ENCODE peak calls at places on chromosomes 13 and 19, in five cellular contexts. W is A549, Q is GM12878, X is SK-N-SH, N is HepG2. C is an unnamed sample.
A peak's percentile ranks its signal among the peaks of the same experiment; 100 is the strongest.

GRCh38 chr19:41064974-41065569 is 23.2 kb upstream of the CYP2A13 start:
- DNase-seq in Q (no peak), W (peak; percentile 69), X (peak; percentile 10), N (no peak), C (peak; percentile 48)

GRCh38 chr13:40430234-40430633 is 236.2 kb downstream of the FOXO1 start:
- DNase-seq in X (peak; percentile 27), Q (no peak), N (no peak), W (no peak), C (no peak)

GRCh38 chr19:51531349-51532315 is at the start of gene SIGLEC6:
- DNase-seq in X (no peak), Q (peak; percentile 25), W (no peak), N (no peak), C (peak; percentile 78)

GRCh38 chr19:18433039-18433691 is 4.8 kb downstream of the ISYNA1 start:
- DNase-seq in N (no peak), Q (no peak), X (peak; percentile 75), W (no peak), C (peak; percentile 54)

GRCh38 chr19:49057636-49058234 is at the start of gene CGB7:
- DNase-seq in W (peak; percentile 57), X (peak; percentile 87), Q (no peak), N (peak; percentile 17), C (peak; percentile 79)

GRCh38 chr19:961866-962620 is 22.1 kb upstream of the WDR18 start:
- DNase-seq in X (no peak), W (peak; percentile 66), N (peak; percentile 20), Q (no peak), C (peak; percentile 87)

GRCh38 chr19:45071545-45071938 is 4.7 kb downstream of the ZNF296 start:
- DNase-seq in Q (no peak), X (peak; percentile 36), N (no peak), W (no peak), C (no peak)

GRCh38 chr13:100855151-100855550 is 180.6 kb upstream of the TMTC4 start:
- DNase-seq in Q (no peak), N (no peak), W (no peak), X (no peak), C (no peak)

GRCh38 chr19:31348416-31349159 is 648 bp downstream of the TSHZ3 start:
- DNase-seq in W (peak; percentile 47), Q (no peak), N (no peak), X (peak; percentile 56), C (no peak)

GRCh38 chr13:109655206-109655600 is 131.2 kb downstream of the IRS2 start:
- DNase-seq in N (no peak), Q (no peak), W (no peak), X (peak; percentile 61), C (no peak)

GRCh38 chr19:45376045-45376724 is 5.8 kb upstream of the ERCC2 start:
- DNase-seq in X (peak; percentile 10), Q (no peak), W (peak; percentile 91), N (peak; percentile 91), C (no peak)

GRCh38 chr19:13906525-13906904 is 514 bp downstream of the CC2D1A start:
- DNase-seq in X (peak; percentile 56), W (no peak), Q (no peak), N (peak; percentile 58), C (no peak)

GRCh38 chr13:110233181-110233641 is 73.7 kb downstream of the COL4A1 start:
- DNase-seq in X (peak; percentile 42), W (no peak), Q (no peak), N (no peak), C (no peak)

GRCh38 chr19:27861411-27861975 is 1351.5 kb downstream of the UQCRFS1 start:
- DNase-seq in W (no peak), N (no peak), Q (no peak), X (no peak), C (no peak)

GRCh38 chr13:59774511-59774911 is 389.2 kb downstream of the DIAPH3 start:
- DNase-seq in N (peak; percentile 49), Q (no peak), W (peak; percentile 1), X (no peak), C (no peak)

GRCh38 chr13:66348745-66349720 is 881.1 kb downstream of the PCDH9 start:
- DNase-seq in Q (no peak), W (peak; percentile 49), X (no peak), N (no peak), C (no peak)

GRCh38 chr19:19134687-19135158 is 3.6 kb downstream of the TMEM161A start:
- DNase-seq in N (no peak), Q (no peak), W (no peak), X (peak; percentile 32), C (peak; percentile 90)

GRCh38 chr13:37615271-37615670 is 16.7 kb upstream of the POSTN start:
- DNase-seq in N (no peak), Q (no peak), X (no peak), W (no peak), C (no peak)

GRCh38 chr19:17703823-17704463 is 15.3 kb upstream of the MAP1S start:
- DNase-seq in Q (no peak), X (peak; percentile 80), W (peak; percentile 40), N (peak; percentile 33), C (peak; percentile 74)

GRCh38 chr13:97851269-97851668 is 102.2 kb upstream of the IPO5 start:
- DNase-seq in N (no peak), W (peak; percentile 3), X (no peak), Q (no peak), C (no peak)

GRCh38 chr13:110589991-110590390 is 25.4 kb upstream of the NAXD start:
- DNase-seq in W (no peak), Q (no peak), N (peak; percentile 45), X (no peak), C (no peak)

GRCh38 chr19:44720945-44721344 is 22.0 kb downstream of the CEACAM16 start:
- DNase-seq in N (no peak), X (no peak), Q (no peak), W (no peak), C (no peak)

GRCh38 chr19:4471400-4472173 is 510 bp upstream of the HDGFL2 start:
- DNase-seq in X (peak; percentile 97), Q (peak; percentile 100), W (peak; percentile 99), N (peak; percentile 100), C (peak; percentile 95)

GRCh38 chr19:33795370-33796163 is 1.1 kb upstream of the KCTD15 start:
- DNase-seq in W (peak; percentile 96), X (peak; percentile 96), Q (no peak), N (peak; percentile 66), C (peak; percentile 86)

GRCh38 chr19:460877-461609 is at the start of gene SHC2:
- DNase-seq in Q (no peak), X (peak; percentile 91), N (no peak), W (no peak), C (peak; percentile 72)

GRCh38 chr13:30033681-30034447 is 183.4 kb upstream of the UBL3 start:
- DNase-seq in X (no peak), Q (no peak), N (no peak), W (peak; percentile 29), C (no peak)

GRCh38 chr19:14683439-14683838 is 6.4 kb upstream of the ZNF333 start:
- DNase-seq in N (no peak), W (no peak), X (no peak), Q (no peak), C (no peak)

GRCh38 chr19:31626941-31627340 is 277.7 kb upstream of the TSHZ3 start:
- DNase-seq in X (no peak), Q (no peak), W (no peak), N (no peak), C (no peak)

DNA sequence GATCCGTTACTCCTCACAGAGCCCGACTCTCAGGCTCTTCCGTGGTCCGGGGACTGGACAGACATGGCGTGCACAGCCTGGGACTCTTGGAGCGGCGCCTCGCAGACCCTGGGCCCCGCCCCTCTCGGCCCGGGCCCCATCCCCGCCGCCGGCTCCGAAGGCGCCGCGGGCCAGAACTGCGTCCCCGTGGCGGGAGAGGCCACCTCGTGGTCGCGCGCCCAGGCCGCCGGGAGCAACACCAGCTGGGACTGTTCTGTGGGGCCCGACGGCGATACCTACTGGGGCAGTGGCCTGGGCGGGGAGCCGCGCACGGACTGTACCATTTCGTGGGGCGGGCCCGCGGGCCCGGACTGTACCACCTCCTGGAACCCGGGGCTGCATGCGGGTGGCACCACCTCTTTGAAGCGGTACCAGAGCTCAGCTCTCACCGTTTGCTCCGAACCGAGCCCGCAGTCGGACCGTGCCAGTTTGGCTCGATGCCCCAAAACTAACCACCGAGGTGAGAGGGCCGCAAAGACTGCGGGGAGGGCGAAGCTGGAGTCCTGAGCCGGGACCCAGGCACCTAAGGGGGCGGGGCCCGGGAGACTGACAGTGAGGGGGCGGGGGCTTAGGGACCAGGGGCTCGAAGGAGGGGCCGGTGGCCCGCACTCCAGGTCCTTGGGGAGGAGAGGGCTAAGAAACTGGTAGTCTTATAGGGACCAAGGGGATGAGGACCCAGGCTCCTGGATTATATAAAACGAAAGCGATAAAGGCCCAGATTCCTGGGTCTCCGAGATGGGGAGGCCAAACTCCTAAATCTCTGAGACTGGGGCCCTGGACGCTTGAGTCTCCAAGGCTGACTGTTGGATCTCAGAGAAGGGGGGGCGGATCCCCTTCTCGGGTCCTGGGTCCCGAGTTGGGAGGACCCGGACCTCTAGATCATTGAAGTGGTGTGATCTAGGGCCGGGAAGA is 2.0 kb downstream of the ETV2 start:
- DNase-seq in N (peak; percentile 77), Q (peak; percentile 59), W (peak; percentile 94), X (peak; percentile 96), C (peak; percentile 92)
- TF ChIP-seq RFX5 in N (peak; percentile 6), Q (peak; percentile 17), W (peak; percentile 37), X (no peak), C (no peak)

GRCh38 chr13:114115191-114115671 is 17.2 kb downstream of the RASA3 start:
- DNase-seq in N (peak; percentile 33), W (peak; percentile 61), Q (no peak), X (no peak), C (peak; percentile 45)
- TF ChIP-seq REST in N (no peak), W (no peak), Q (no peak), X (no peak), C (no peak)

DNA sequence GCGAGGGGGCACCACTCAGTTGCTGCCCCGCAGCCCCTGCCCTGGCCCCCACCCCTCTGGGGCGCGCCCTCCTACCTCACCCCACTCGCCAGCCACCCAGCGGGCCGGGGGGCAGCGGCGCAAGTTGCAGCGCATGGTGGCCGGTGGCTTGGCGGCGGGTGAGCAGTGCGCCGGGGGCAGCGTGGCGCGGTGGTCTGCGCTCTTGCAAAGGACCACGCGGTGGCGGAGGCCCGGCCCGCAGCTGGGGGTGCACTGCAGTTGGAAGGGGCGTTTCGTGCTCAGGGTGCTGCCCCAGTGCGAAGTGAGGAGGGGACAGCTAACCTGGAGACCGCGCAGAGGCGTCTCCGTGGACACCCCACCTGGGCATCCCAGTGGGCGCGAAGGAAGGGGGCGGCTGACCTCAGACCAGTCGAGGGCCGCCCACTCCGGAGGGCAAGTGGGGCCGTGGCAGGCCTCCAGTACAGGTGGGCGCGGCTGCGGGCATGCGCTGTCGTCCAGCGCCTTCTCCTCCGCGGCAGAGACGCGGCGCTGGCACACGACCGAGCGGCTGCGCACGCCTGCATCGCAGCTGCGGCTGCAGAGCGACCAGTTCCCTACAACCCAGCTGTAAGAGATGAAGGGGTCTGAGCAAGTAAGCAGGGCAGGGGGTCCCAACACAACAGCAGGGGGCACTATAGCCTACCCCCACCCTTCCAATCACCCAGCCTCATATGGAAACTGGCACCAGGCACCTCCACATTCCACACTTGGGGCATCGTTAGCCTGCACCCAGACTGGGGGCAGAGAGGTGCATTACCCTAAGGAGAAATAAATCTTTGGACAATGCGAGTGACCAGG is 8.0 kb upstream of the MYO1F start:
- DNase-seq in W (no peak), Q (no peak), N (no peak), X (no peak), C (no peak)
- TF ChIP-seq RFX5 in W (no peak), Q (no peak), N (no peak), X (no peak), C (no peak)

DNA sequence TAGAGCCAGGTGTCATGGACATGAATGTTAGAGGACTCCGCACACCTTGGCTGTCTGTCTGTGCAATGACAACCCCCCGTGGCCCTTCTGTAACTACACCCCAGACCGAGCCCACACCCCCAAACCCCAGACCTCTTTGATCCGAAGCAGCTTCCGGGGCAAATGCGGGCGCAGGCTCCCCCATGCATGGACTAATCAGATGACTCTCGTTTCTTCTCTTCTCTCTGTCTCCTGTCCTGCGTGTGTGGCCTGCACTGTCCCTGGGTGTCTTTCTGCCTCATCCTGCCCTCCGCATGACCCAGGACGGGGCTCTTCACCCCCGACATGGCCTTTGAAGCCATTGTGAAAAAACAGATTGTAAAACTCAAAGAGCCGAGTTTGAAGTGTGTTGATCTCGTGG is 38.9 kb downstream of the TMED1 start:
- DNase-seq in W (no peak), N (no peak), Q (no peak), X (no peak), C (no peak)
- TF ChIP-seq REST in W (no peak), N (no peak), Q (no peak), X (no peak), C (no peak)

C was measured in K562.